ENCODE peak calls at places on chromosomes 16 and 17, in seven cellular contexts. W, H, M, C, E, I and A are unnamed samples.

GRCh38 chr16:53695070-53695469 is 8.6 kb downstream of the RPGRIP1L start:
- DNase-seq in W (peak; percentile 54), H (peak; percentile 39), M (no peak), C (no peak), E (no peak), I (no peak), A (no peak)

GRCh38 chr17:32383926-32384434 is 34.0 kb downstream of the ZNF207 start:
- DNase-seq in W (no peak), H (no peak), M (no peak), C (no peak), E (no peak), I (no peak), A (no peak)

GRCh38 chr16:20303012-20303411 is 24.3 kb downstream of the GP2 start:
- DNase-seq in W (no peak), H (no peak), M (no peak), C (no peak), E (no peak), I (no peak), A (no peak)

GRCh38 chr16:57315401-57315800 is 30.9 kb upstream of the PLLP start:
- DNase-seq in W (no peak), H (no peak), M (no peak), C (no peak), E (no peak), I (no peak), A (no peak)

GRCh38 chr16:23256440-23256839 is 45.7 kb upstream of the SCNN1B start:
- DNase-seq in W (no peak), H (no peak), M (no peak), C (no peak), E (no peak), I (no peak), A (no peak)

GRCh38 chr17:80821546-80821945 is 170.1 kb upstream of the CHMP6 start:
- DNase-seq in W (no peak), H (no peak), M (no peak), C (no peak), E (no peak), I (no peak), A (no peak)

GRCh38 chr17:752620-753219 is 656 bp upstream of the GEMIN4 start:
- DNase-seq in W (peak; percentile 73), H (peak; percentile 26), M (peak; percentile 40), C (peak; percentile 62), E (peak; percentile 69), I (no peak), A (no peak)

GRCh38 chr17:6596941-6597340 is 40.6 kb upstream of the PITPNM3 start:
- DNase-seq in W (no peak), H (no peak), M (no peak), C (no peak), E (no peak), I (no peak), A (no peak)

GRCh38 chr17:44220211-44221071 is 966 bp upstream of the UBTF start:
- DNase-seq in W (peak; percentile 61), H (no peak), M (peak; percentile 52), C (peak; percentile 75), E (peak; percentile 64), I (peak; percentile 47), A (peak; percentile 82)

GRCh38 chr17:57071991-57072944 is 12.8 kb upstream of the AKAP1 start:
- DNase-seq in W (no peak), H (no peak), M (no peak), C (no peak), E (no peak), I (no peak), A (no peak)

GRCh38 chr17:20987511-20987910 is 55.3 kb downstream of the USP22 start:
- DNase-seq in W (no peak), H (no peak), M (no peak), C (no peak), E (no peak), I (no peak), A (no peak)

GRCh38 chr17:9022553-9023388 is 1.5 kb downstream of the NTN1 start:
- DNase-seq in W (peak; percentile 1), H (no peak), M (peak; percentile 41), C (peak; percentile 55), E (peak; percentile 39), I (no peak), A (peak; percentile 66)

GRCh38 chr17:48001187-48001586 is 30.3 kb downstream of the CDK5RAP3 start:
- DNase-seq in W (no peak), H (no peak), M (no peak), C (no peak), E (no peak), I (no peak), A (no peak)

GRCh38 chr17:49694847-49695697 is 12.7 kb downstream of the SLC35B1 start:
- DNase-seq in W (peak; percentile 45), H (no peak), M (peak; percentile 70), C (peak; percentile 74), E (peak; percentile 54), I (peak; percentile 69), A (peak; percentile 57)

GRCh38 chr17:59807892-59808509 is 84.7 kb downstream of the TUBD1 start:
- DNase-seq in W (peak; percentile 69), H (no peak), M (no peak), C (no peak), E (no peak), I (no peak), A (no peak)

GRCh38 chr17:65593870-65594584 is 32.6 kb upstream of the AXIN2 start:
- DNase-seq in W (peak; percentile 23), H (no peak), M (no peak), C (no peak), E (no peak), I (no peak), A (no peak)

GRCh38 chr17:79676796-79677195 is 53.9 kb upstream of the ENPP7 start:
- DNase-seq in W (no peak), H (no peak), M (no peak), C (no peak), E (no peak), I (no peak), A (no peak)

GRCh38 chr17:80303824-80304223 is 43.2 kb downstream of the RNF213 start:
- DNase-seq in W (no peak), H (no peak), M (no peak), C (no peak), E (no peak), I (no peak), A (no peak)

GRCh38 chr16:84266451-84266850 is 26.6 kb upstream of the KCNG4 start:
- DNase-seq in W (peak; percentile 36), H (no peak), M (peak; percentile 73), C (peak; percentile 60), E (no peak), I (no peak), A (peak; percentile 52)

DNA sequence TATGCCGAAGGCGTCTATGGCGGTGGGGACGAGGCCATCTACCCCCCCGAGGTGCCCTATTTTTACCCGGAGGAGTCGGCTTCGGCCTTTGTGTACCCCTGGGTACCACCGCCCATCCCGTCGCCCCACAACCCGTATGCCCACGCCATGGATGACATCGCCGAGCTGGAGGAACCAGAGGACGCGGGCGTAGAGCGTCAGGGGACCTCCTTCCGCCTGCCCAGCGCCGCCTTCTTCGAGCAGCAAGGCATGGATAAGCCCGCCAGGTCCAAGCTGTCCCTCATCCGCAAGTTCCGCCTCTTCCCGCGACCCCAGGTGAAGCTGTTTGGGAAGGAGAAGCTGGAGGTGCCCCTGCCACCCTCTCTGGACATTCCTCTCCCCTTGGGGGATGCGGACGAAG is 11.4 kb downstream of the MYO15A start:
- DNase-seq in W (no peak), H (no peak), M (no peak), C (no peak), E (no peak), I (no peak), A (no peak)
- TF ChIP-seq CTCF in W (no peak), H (no peak), M (no peak), C (no peak), E (no peak), I (no peak), A (no peak)

GRCh38 chr16:49706620-49707355 is 149.1 kb downstream of the ZNF423 start:
- DNase-seq in W (no peak), H (no peak), M (no peak), C (no peak), E (no peak), I (no peak), A (no peak)

GRCh38 chr16:49700928-49701685 is 154.8 kb downstream of the ZNF423 start:
- DNase-seq in W (no peak), H (no peak), M (no peak), C (no peak), E (no peak), I (no peak), A (no peak)

GRCh38 chr16:49701867-49702494 is 153.9 kb downstream of the ZNF423 start:
- DNase-seq in W (peak; percentile 64), H (peak; percentile 93), M (peak; percentile 77), C (no peak), E (peak; percentile 70), I (no peak), A (no peak)

GRCh38 chr16:49703494-49703893 is 152.4 kb downstream of the ZNF423 start:
- DNase-seq in W (no peak), H (no peak), M (no peak), C (no peak), E (no peak), I (no peak), A (no peak)

GRCh38 chr16:49704586-49705155 is 151.2 kb downstream of the ZNF423 start:
- DNase-seq in W (no peak), H (no peak), M (no peak), C (no peak), E (no peak), I (no peak), A (no peak)
- TF ChIP-seq CTCF in W (no peak), H (no peak), M (no peak), C (peak; percentile 25), E (no peak), I (no peak), A (no peak)

GRCh38 chr16:73064996-73065349 is 17.0 kb upstream of the ZFHX3 start:
- DNase-seq in W (no peak), H (no peak), M (no peak), C (no peak), E (peak; percentile 17), I (no peak), A (no peak)

GRCh38 chr16:73067671-73068545 is 20.0 kb upstream of the ZFHX3 start:
- DNase-seq in W (no peak), H (no peak), M (no peak), C (no peak), E (no peak), I (no peak), A (no peak)

GRCh38 chr16:73065617-73066313 is 17.8 kb upstream of the ZFHX3 start:
- DNase-seq in W (peak; percentile 52), H (no peak), M (no peak), C (no peak), E (peak; percentile 54), I (no peak), A (no peak)

GRCh38 chr16:73066927-73067670 is 19.2 kb upstream of the ZFHX3 start:
- DNase-seq in W (peak; percentile 46), H (no peak), M (no peak), C (no peak), E (no peak), I (no peak), A (no peak)

GRCh38 chr16:73066321-73066926 is 18.5 kb upstream of the ZFHX3 start:
- DNase-seq in W (no peak), H (no peak), M (peak; percentile 49), C (no peak), E (no peak), I (no peak), A (no peak)
- TF ChIP-seq CTCF in W (no peak), H (no peak), M (no peak), C (peak; percentile 6), E (no peak), I (no peak), A (no peak)

DNA sequence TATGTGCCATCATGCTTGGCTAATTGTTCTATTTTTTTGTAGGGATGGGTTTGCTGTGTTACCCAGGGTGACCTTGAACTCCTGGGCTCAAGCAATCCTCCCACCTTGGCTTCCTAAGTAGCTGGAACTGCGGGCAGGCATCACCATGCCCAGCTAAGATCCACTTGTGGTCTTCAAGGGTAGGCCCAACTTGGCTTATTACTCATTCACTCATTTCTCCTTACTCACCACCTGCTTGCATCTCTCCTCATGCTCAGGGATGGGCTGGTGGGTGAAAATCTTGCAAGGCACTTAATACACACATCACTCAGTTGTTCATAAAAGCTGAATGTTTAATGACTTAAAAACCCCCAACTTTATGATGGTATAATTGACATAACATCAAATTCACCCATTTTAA is 207.8 kb downstream of the SHISA9 start:
- DNase-seq in W (no peak), H (no peak), M (no peak), C (no peak), E (no peak), I (no peak), A (no peak)
- TF ChIP-seq CTCF in W (no peak), H (no peak), M (no peak), C (no peak), E (no peak), I (no peak), A (no peak)